ENCODE peak calls at places on chromosomes 4 and X, in nine cellular contexts. H, T, F, D, R, P, X, W and U are unnamed samples.

GRCh38 chr4:41538887-41539498 is 1.0 kb downstream of the LIMCH1 start:
- DNase-seq in H (no peak), T (peak), F (no peak), D (peak), R (no peak), P (peak), X (no peak), W (peak), U (no peak)

GRCh38 chr4:89434364-89434988 is 126.9 kb upstream of the GPRIN3 start:
- DNase-seq in H (no peak), T (no peak), F (no peak), D (no peak), R (peak), P (peak), X (peak), W (no peak), U (no peak)

GRCh38 chr4:90419124-90419711 is 292.0 kb downstream of the CCSER1 start:
- DNase-seq in H (no peak), T (no peak), F (no peak), D (no peak), R (peak), P (peak), X (peak), W (no peak), U (no peak)

GRCh38 chr4:173488656-173489055 is 41.4 kb downstream of the HAND2 start:
- DNase-seq in H (no peak), T (no peak), F (no peak), D (no peak), R (no peak), P (no peak), X (peak), W (no peak), U (no peak)

GRCh38 chr4:89640620-89641366 is 196.2 kb downstream of the SNCA start:
- DNase-seq in H (peak), T (no peak), F (no peak), D (no peak), R (peak), P (peak), X (peak), W (no peak), U (peak)

GRCh38 chr4:160129439-160129838 is 1026.6 kb downstream of the RAPGEF2 start:
- DNase-seq in H (no peak), T (no peak), F (no peak), D (no peak), R (no peak), P (no peak), X (peak), W (no peak), U (no peak)

GRCh38 chr4:163967710-163968109 is 473.2 kb downstream of the TMA16 start:
- DNase-seq in H (no peak), T (no peak), F (no peak), D (no peak), R (no peak), P (no peak), X (no peak), W (no peak), U (no peak)

GRCh38 chrX:152072236-152072635 is 66.1 kb downstream of the MAGEA10 start:
- DNase-seq in H (no peak), T (no peak), F (no peak), D (no peak), R (no peak), P (peak), X (peak), W (no peak), U (peak)

GRCh38 chr4:183469936-183470335 is 25.5 kb downstream of the CDKN2AIP start:
- DNase-seq in H (no peak), T (no peak), F (no peak), D (no peak), R (no peak), P (peak), X (peak), W (no peak), U (peak)

GRCh38 chr4:187606581-187606980 is 389.0 kb upstream of the ZFP42 start:
- DNase-seq in H (peak), T (no peak), F (no peak), D (no peak), R (peak), P (peak), X (peak), W (no peak), U (peak)

GRCh38 chr4:53914313-53915016 is 149.9 kb downstream of the CHIC2 start:
- DNase-seq in H (no peak), T (peak), F (no peak), D (no peak), R (no peak), P (peak), X (peak), W (no peak), U (peak)

GRCh38 chr4:189613202-189613601 is 327.5 kb upstream of the FRG1 start:
- DNase-seq in H (no peak), T (no peak), F (no peak), D (no peak), R (no peak), P (no peak), X (no peak), W (no peak), U (no peak)

GRCh38 chrX:51837926-51838325 is 55.5 kb upstream of the MAGED1 start:
- DNase-seq in H (no peak), T (peak), F (no peak), D (peak), R (no peak), P (peak), X (peak), W (peak), U (peak)

GRCh38 chrX:152936306-152936705 is 38.4 kb downstream of the ZNF185 start:
- DNase-seq in H (no peak), T (no peak), F (no peak), D (no peak), R (no peak), P (no peak), X (no peak), W (no peak), U (no peak)

GRCh38 chrX:24493740-24494543 is 28.9 kb downstream of the PDK3 start:
- DNase-seq in H (no peak), T (no peak), F (no peak), D (no peak), R (peak), P (no peak), X (no peak), W (no peak), U (no peak)

GRCh38 chrX:132732236-132732635 is 226.2 kb downstream of the HS6ST2 start:
- DNase-seq in H (no peak), T (no peak), F (no peak), D (no peak), R (no peak), P (no peak), X (no peak), W (no peak), U (no peak)

GRCh38 chr4:153222790-153223417 is 18.7 kb downstream of the TRIM2 start:
- DNase-seq in H (peak), T (peak), F (peak), D (peak), R (peak), P (peak), X (peak), W (peak), U (peak)

DNA sequence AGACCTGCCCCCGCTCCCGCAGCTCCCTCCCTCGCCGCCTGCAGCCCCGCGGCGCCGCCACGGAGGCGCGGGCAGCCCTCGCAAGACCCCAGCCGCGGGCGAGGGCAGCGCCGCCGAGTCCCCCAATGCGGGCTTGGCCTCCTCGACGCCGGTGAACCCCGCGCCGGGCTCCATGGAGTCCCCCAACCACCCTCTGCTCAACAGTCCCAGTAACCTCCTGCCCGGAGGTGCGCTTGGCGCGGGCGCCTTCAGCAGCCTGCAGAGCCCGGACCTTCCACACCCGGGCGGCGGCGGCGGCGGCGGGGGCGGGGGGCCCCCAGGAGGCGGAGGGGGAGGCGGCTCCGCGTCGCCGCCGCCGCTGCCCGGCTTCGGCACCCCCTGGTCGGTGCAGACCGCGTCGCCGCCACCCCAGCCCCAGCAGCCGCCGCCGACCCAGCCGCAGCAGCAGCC is 1.2 kb downstream of the CPEB2 start:
- DNase-seq in H (peak), T (peak), F (peak), D (peak), R (peak), P (no peak), X (peak), W (peak), U (peak)
- TF ChIP-seq CTCF in H (no peak), T (no peak), F (no peak), D (no peak), R (no peak), P (no peak), X (no peak), W (no peak), U (no peak)

GRCh38 chr4:6548201-6548881 is 26.6 kb upstream of the MAN2B2 start:
- DNase-seq in H (peak), T (no peak), F (no peak), D (no peak), R (peak), P (peak), X (peak), W (peak), U (peak)
- TF ChIP-seq CTCF in H (peak), T (no peak), F (peak), D (no peak), R (peak), P (peak), X (peak), W (no peak), U (peak)

GRCh38 chrX:85114171-85114570 is 110.5 kb downstream of the APOOL start:
- DNase-seq in H (no peak), T (no peak), F (no peak), D (no peak), R (no peak), P (no peak), X (no peak), W (no peak), U (no peak)

GRCh38 chrX:85113746-85114145 is 110.1 kb downstream of the APOOL start:
- DNase-seq in H (no peak), T (no peak), F (no peak), D (no peak), R (no peak), P (no peak), X (no peak), W (no peak), U (no peak)

GRCh38 chrX:85109235-85109634 is 105.6 kb downstream of the APOOL start:
- DNase-seq in H (peak), T (no peak), F (no peak), D (no peak), R (peak), P (no peak), X (peak), W (no peak), U (peak)

GRCh38 chrX:85112270-85112669 is 108.6 kb downstream of the APOOL start:
- DNase-seq in H (no peak), T (no peak), F (no peak), D (no peak), R (no peak), P (no peak), X (no peak), W (no peak), U (no peak)

GRCh38 chrX:85111347-85111746 is 107.7 kb downstream of the APOOL start:
- DNase-seq in H (no peak), T (no peak), F (no peak), D (no peak), R (peak), P (peak), X (peak), W (no peak), U (no peak)
- TF ChIP-seq CTCF in H (peak), T (peak), F (peak), D (no peak), R (no peak), P (peak), X (peak), W (peak), U (no peak)

DNA sequence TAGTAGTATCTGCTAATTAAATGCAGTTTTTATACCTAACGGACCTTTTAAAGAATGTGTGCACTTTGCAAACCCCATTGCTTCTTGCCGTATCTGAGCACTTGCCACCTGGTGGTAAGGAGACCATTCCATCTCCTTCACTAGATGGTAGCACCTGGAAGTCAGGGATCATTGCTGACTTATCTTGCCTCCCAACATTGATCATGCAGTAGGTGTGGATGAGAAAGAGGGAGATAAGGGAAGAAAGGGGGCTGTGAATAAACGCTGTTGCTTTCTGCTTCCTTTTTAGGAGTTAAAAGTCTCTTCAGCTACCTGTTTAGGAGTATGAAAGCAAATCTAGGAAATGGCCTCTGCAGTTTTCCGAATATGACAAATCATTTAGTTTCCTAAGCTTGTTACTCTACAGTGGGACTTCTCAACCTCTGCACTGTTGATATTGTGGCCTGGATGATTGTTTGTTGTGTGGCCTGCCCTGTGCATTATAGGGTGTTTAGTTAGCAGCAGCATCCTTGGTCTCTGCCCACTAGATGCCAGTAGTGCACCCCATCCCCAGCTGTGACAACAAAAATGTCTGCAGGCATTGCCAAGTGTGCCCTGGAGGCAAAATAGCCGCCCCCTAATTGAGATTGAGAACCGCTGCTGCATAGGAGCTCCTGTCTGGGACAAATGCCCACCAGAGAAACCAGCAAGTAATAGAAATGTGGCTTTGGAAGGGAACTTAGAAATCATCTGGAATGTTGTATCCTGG is 38.8 kb downstream of the GAB1 start:
- DNase-seq in H (peak), T (no peak), F (no peak), D (no peak), R (peak), P (no peak), X (peak), W (peak), U (peak)
- TF ChIP-seq CTCF in H (peak), T (peak), F (peak), D (no peak), R (peak), P (peak), X (peak), W (peak), U (peak)

GRCh38 chr4:6226506-6226905 is 26.2 kb upstream of the JAKMIP1 start:
- DNase-seq in H (no peak), T (no peak), F (no peak), D (no peak), R (no peak), P (no peak), X (no peak), W (no peak), U (no peak)

GRCh38 chr4:6221851-6222760 is 21.8 kb upstream of the JAKMIP1 start:
- DNase-seq in H (peak), T (no peak), F (peak), D (peak), R (peak), P (peak), X (peak), W (peak), U (no peak)

GRCh38 chr4:6222761-6223292 is 22.5 kb upstream of the JAKMIP1 start:
- DNase-seq in H (peak), T (no peak), F (peak), D (no peak), R (peak), P (no peak), X (no peak), W (no peak), U (no peak)

GRCh38 chr4:6225469-6225868 is 25.1 kb upstream of the JAKMIP1 start:
- DNase-seq in H (peak), T (no peak), F (peak), D (no peak), R (peak), P (peak), X (peak), W (no peak), U (no peak)

DNA sequence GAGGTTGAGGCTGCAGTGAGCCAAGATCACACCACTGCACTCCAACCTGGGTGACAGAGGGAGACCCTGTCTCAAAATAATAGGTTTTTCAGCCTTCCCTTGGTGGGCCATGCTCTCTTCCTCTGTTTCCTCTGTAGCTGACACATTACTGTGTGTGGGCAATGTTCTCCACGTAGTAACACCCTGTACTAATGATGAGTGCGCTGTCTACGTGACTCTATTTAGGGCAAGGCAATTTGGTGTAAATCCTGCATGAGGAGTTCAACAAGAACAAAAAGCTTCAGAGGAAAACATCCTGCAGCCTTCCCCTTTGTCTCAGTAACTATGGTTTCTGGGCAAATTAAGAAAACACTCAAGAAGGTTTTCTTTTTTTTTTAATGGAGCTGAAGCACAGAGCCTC is 24.4 kb upstream of the JAKMIP1 start:
- DNase-seq in H (no peak), T (no peak), F (peak), D (no peak), R (no peak), P (no peak), X (no peak), W (no peak), U (no peak)
- TF ChIP-seq CTCF in H (no peak), T (no peak), F (no peak), D (no peak), R (no peak), P (no peak), X (no peak), W (no peak), U (no peak)

GRCh38 chr4:13903061-13903460 is 275.5 kb upstream of the BOD1L1 start:
- DNase-seq in H (no peak), T (no peak), F (no peak), D (no peak), R (no peak), P (no peak), X (no peak), W (no peak), U (no peak)
- TF ChIP-seq CTCF in H (no peak), T (no peak), F (no peak), D (no peak), R (no peak), P (no peak), X (no peak), W (no peak), U (no peak)